ENCODE peak calls at places on chromosomes 3 and 15, in eight cellular contexts. A, O, F, G, C, T, L and E are unnamed samples.

GRCh38 chr15:99165956-99166689 is 61.2 kb downstream of the SYNM start:
- DNase-seq in C (no peak), T (no peak), L (no peak), O (no peak), F (no peak), G (no peak), A (no peak), E (no peak)

GRCh38 chr3:107221856-107222255 is 155.4 kb upstream of the CCDC54 start:
- DNase-seq in L (no peak), T (no peak), C (no peak), A (no peak), F (no peak), G (no peak), O (no peak), E (no peak)

GRCh38 chr3:38479431-38480092 is 16.6 kb upstream of the EXOG start:
- DNase-seq in G (peak), T (no peak), F (peak), A (peak), C (peak), O (peak), L (peak), E (no peak)

GRCh38 chr15:73851679-73852078 is 21.7 kb upstream of the TBC1D21 start:
- DNase-seq in T (peak), O (no peak), G (no peak), C (no peak), L (no peak), F (no peak), A (no peak), E (peak)

GRCh38 chr3:10666621-10667020 is 149.4 kb upstream of the SLC6A11 start:
- DNase-seq in C (no peak), G (no peak), O (no peak), L (no peak), T (no peak), A (peak), F (peak), E (no peak)

GRCh38 chr3:184227481-184227935 is 1.9 kb upstream of the VWA5B2 start:
- DNase-seq in T (no peak), O (peak), C (no peak), F (no peak), A (no peak), L (no peak), G (peak), E (no peak)

GRCh38 chr15:31274496-31275330 is 51.9 kb upstream of the KLF13 start:
- DNase-seq in F (no peak), C (no peak), L (no peak), O (no peak), A (no peak), G (no peak), T (no peak), E (peak)

GRCh38 chr3:48279926-48280325 is 39.0 kb downstream of the ZNF589 start:
- DNase-seq in O (no peak), G (no peak), C (no peak), F (no peak), A (no peak), T (no peak), L (no peak), E (no peak)

GRCh38 chr3:34066999-34067398 is 268.6 kb downstream of the PDCD6IP start:
- DNase-seq in G (no peak), O (no peak), L (no peak), C (no peak), F (no peak), A (no peak), T (no peak), E (no peak)

GRCh38 chr3:47162695-47163022 is 1.3 kb downstream of the SETD2 start:
- DNase-seq in L (no peak), O (no peak), F (no peak), A (no peak), T (no peak), G (no peak), C (no peak), E (no peak)

GRCh38 chr3:180250172-180250571 is 213.4 kb upstream of the PEX5L start:
- DNase-seq in C (no peak), O (peak), L (no peak), G (no peak), A (no peak), F (no peak), T (no peak), E (no peak)

GRCh38 chr3:184620799-184621119 is 59.2 kb downstream of the EPHB3 start:
- DNase-seq in L (no peak), T (no peak), C (no peak), A (no peak), F (no peak), O (no peak), G (no peak), E (no peak)

GRCh38 chr15:75836953-75837321 is 6.3 kb upstream of the UBE2Q2 start:
- DNase-seq in L (peak), A (no peak), T (no peak), O (no peak), C (no peak), F (no peak), G (no peak), E (no peak)

GRCh38 chr3:129336093-129336706 is 57.5 kb downstream of the HMCES start:
- DNase-seq in G (no peak), T (no peak), F (no peak), A (no peak), C (no peak), L (no peak), O (no peak), E (no peak)

GRCh38 chr15:74790080-74790916 is 8.4 kb downstream of the CSK start:
- DNase-seq in F (peak), C (peak), G (no peak), T (no peak), L (peak), A (peak), O (no peak), E (no peak)

GRCh38 chr15:100495861-100496260 is 32.9 kb downstream of the CERS3 start:
- DNase-seq in O (no peak), F (no peak), G (no peak), A (no peak), C (no peak), T (no peak), L (no peak), E (no peak)

GRCh38 chr3:40620151-40620550 is 95.4 kb downstream of the ZNF621 start:
- DNase-seq in F (no peak), O (no peak), C (no peak), A (no peak), T (no peak), G (no peak), L (no peak), E (no peak)

GRCh38 chr3:16404349-16404895 is 109.1 kb downstream of the RFTN1 start:
- DNase-seq in A (no peak), G (no peak), T (no peak), O (no peak), L (no peak), C (no peak), F (no peak), E (no peak)

GRCh38 chr3:149575213-149575961 is 82.4 kb downstream of the WWTR1 start:
- DNase-seq in G (peak), F (no peak), C (no peak), O (no peak), T (no peak), L (peak), A (peak), E (no peak)

GRCh38 chr15:34721802-34722795 is 32.7 kb downstream of the GJD2 start:
- DNase-seq in T (peak), G (peak), C (no peak), L (peak), A (peak), F (peak), O (peak), E (peak)

GRCh38 chr15:36484038-36484778 is 95.2 kb upstream of the CDIN1 start:
- DNase-seq in A (no peak), O (no peak), T (no peak), C (no peak), F (no peak), G (no peak), L (no peak), E (no peak)

GRCh38 chr15:76196286-76196948 is 114.9 kb downstream of the ETFA start:
- DNase-seq in T (no peak), C (no peak), G (no peak), L (peak), A (no peak), F (peak), O (peak), E (no peak)

GRCh38 chr3:99901200-99901926 is 83.7 kb downstream of the CMSS1 start:
- DNase-seq in O (peak), A (no peak), G (no peak), C (no peak), L (no peak), F (no peak), T (no peak), E (no peak)

GRCh38 chr3:56737001-56737400 is 53.9 kb upstream of the TASOR start:
- DNase-seq in G (no peak), F (no peak), A (no peak), O (no peak), L (no peak), C (no peak), T (no peak), E (no peak)

GRCh38 chr3:187629711-187630110 is 40.5 kb downstream of the SST start:
- DNase-seq in G (no peak), L (no peak), T (no peak), C (no peak), A (no peak), F (no peak), O (no peak), E (no peak)